ENCODE peak calls at places on chromosomes 7 and 10, in eight cellular contexts. One of them, this sample, is unnamed.

GRCh38 chr7:128833148-128833938 is 3.1 kb downstream of the FLNC start:
- DNase-seq in NCI-H1092: peak; percentile 18
- DNase-seq in stimulated activated naive CD8-positive, alpha-beta T cell treated with anti-CD3 and anti-CD28 coated beads, Interleukin-15, Interleukin-2, amounts not matched to agents 100 U/mL and 50 U/mL, for 24 hours: no peak
- DNase-seq in dermis microvascular lymphatic vessel endothelial cell: peak; percentile 96
- DNase-seq in HFF-Myc: no peak
- DNase-seq in activated CD4-positive, alpha-beta T cell treated with anti-CD3 and anti-CD28 coated beads for 24 hours: no peak
- DNase-seq in HL-60: no peak
- DNase-seq in stimulated activated naive B cell treated with anti-CD40 and anti-IgM and Interleukin-4, amounts not matched to agents 10 μg/mL and 1 μg/mL and 100 μg/mL, for 72 hours: no peak
- DNase-seq in this sample: peak; percentile 42

GRCh38 chr10:114401195-114401741 is 3.0 kb downstream of the AFAP1L2 start:
- DNase-seq in NCI-H1092: no peak
- DNase-seq in stimulated activated naive CD8-positive, alpha-beta T cell treated with anti-CD3 and anti-CD28 coated beads, Interleukin-15, Interleukin-2, amounts not matched to agents 100 U/mL and 50 U/mL, for 24 hours: no peak
- DNase-seq in dermis microvascular lymphatic vessel endothelial cell: peak; percentile 45
- DNase-seq in HFF-Myc: peak; percentile 56
- DNase-seq in activated CD4-positive, alpha-beta T cell treated with anti-CD3 and anti-CD28 coated beads for 24 hours: no peak
- DNase-seq in HL-60: no peak
- DNase-seq in stimulated activated naive B cell treated with anti-CD40 and anti-IgM and Interleukin-4, amounts not matched to agents 10 μg/mL and 1 μg/mL and 100 μg/mL, for 72 hours: no peak
- DNase-seq in this sample: peak; percentile 73

GRCh38 chr10:95464280-95464679 is 96.9 kb downstream of the SORBS1 start:
- DNase-seq in NCI-H1092: no peak
- DNase-seq in stimulated activated naive CD8-positive, alpha-beta T cell treated with anti-CD3 and anti-CD28 coated beads, Interleukin-15, Interleukin-2, amounts not matched to agents 100 U/mL and 50 U/mL, for 24 hours: no peak
- DNase-seq in dermis microvascular lymphatic vessel endothelial cell: no peak
- DNase-seq in HFF-Myc: no peak
- DNase-seq in activated CD4-positive, alpha-beta T cell treated with anti-CD3 and anti-CD28 coated beads for 24 hours: no peak
- DNase-seq in HL-60: no peak
- DNase-seq in stimulated activated naive B cell treated with anti-CD40 and anti-IgM and Interleukin-4, amounts not matched to agents 10 μg/mL and 1 μg/mL and 100 μg/mL, for 72 hours: no peak
- DNase-seq in this sample: no peak

GRCh38 chr7:138616085-138616484 is 85.1 kb downstream of the SVOPL start:
- DNase-seq in NCI-H1092: no peak
- DNase-seq in stimulated activated naive CD8-positive, alpha-beta T cell treated with anti-CD3 and anti-CD28 coated beads, Interleukin-15, Interleukin-2, amounts not matched to agents 100 U/mL and 50 U/mL, for 24 hours: no peak
- DNase-seq in dermis microvascular lymphatic vessel endothelial cell: no peak
- DNase-seq in HFF-Myc: no peak
- DNase-seq in activated CD4-positive, alpha-beta T cell treated with anti-CD3 and anti-CD28 coated beads for 24 hours: no peak
- DNase-seq in HL-60: no peak
- DNase-seq in stimulated activated naive B cell treated with anti-CD40 and anti-IgM and Interleukin-4, amounts not matched to agents 10 μg/mL and 1 μg/mL and 100 μg/mL, for 72 hours: no peak
- DNase-seq in this sample: no peak

GRCh38 chr10:28269842-28270456 is 32.9 kb downstream of the MPP7 start:
- DNase-seq in NCI-H1092: no peak
- DNase-seq in stimulated activated naive CD8-positive, alpha-beta T cell treated with anti-CD3 and anti-CD28 coated beads, Interleukin-15, Interleukin-2, amounts not matched to agents 100 U/mL and 50 U/mL, for 24 hours: no peak
- DNase-seq in dermis microvascular lymphatic vessel endothelial cell: no peak
- DNase-seq in HFF-Myc: no peak
- DNase-seq in activated CD4-positive, alpha-beta T cell treated with anti-CD3 and anti-CD28 coated beads for 24 hours: no peak
- DNase-seq in HL-60: no peak
- DNase-seq in stimulated activated naive B cell treated with anti-CD40 and anti-IgM and Interleukin-4, amounts not matched to agents 10 μg/mL and 1 μg/mL and 100 μg/mL, for 72 hours: no peak
- DNase-seq in this sample: no peak

GRCh38 chr10:46555366-46555712 is 1.1 kb downstream of the GPRIN2 start:
- DNase-seq in NCI-H1092: no peak
- DNase-seq in stimulated activated naive CD8-positive, alpha-beta T cell treated with anti-CD3 and anti-CD28 coated beads, Interleukin-15, Interleukin-2, amounts not matched to agents 100 U/mL and 50 U/mL, for 24 hours: no peak
- DNase-seq in dermis microvascular lymphatic vessel endothelial cell: no peak
- DNase-seq in HFF-Myc: no peak
- DNase-seq in activated CD4-positive, alpha-beta T cell treated with anti-CD3 and anti-CD28 coated beads for 24 hours: no peak
- DNase-seq in HL-60: no peak
- DNase-seq in stimulated activated naive B cell treated with anti-CD40 and anti-IgM and Interleukin-4, amounts not matched to agents 10 μg/mL and 1 μg/mL and 100 μg/mL, for 72 hours: no peak
- DNase-seq in this sample: no peak

GRCh38 chr7:39304683-39305405 is 261.4 kb upstream of the YAE1 start:
- DNase-seq in NCI-H1092: no peak
- DNase-seq in stimulated activated naive CD8-positive, alpha-beta T cell treated with anti-CD3 and anti-CD28 coated beads, Interleukin-15, Interleukin-2, amounts not matched to agents 100 U/mL and 50 U/mL, for 24 hours: no peak
- DNase-seq in dermis microvascular lymphatic vessel endothelial cell: no peak
- DNase-seq in HFF-Myc: no peak
- DNase-seq in activated CD4-positive, alpha-beta T cell treated with anti-CD3 and anti-CD28 coated beads for 24 hours: no peak
- DNase-seq in HL-60: no peak
- DNase-seq in stimulated activated naive B cell treated with anti-CD40 and anti-IgM and Interleukin-4, amounts not matched to agents 10 μg/mL and 1 μg/mL and 100 μg/mL, for 72 hours: no peak
- DNase-seq in this sample: peak; percentile 25

GRCh38 chr10:120734476-120735078 is 116.6 kb upstream of the WDR11 start:
- DNase-seq in NCI-H1092: no peak
- DNase-seq in stimulated activated naive CD8-positive, alpha-beta T cell treated with anti-CD3 and anti-CD28 coated beads, Interleukin-15, Interleukin-2, amounts not matched to agents 100 U/mL and 50 U/mL, for 24 hours: no peak
- DNase-seq in dermis microvascular lymphatic vessel endothelial cell: no peak
- DNase-seq in HFF-Myc: no peak
- DNase-seq in activated CD4-positive, alpha-beta T cell treated with anti-CD3 and anti-CD28 coated beads for 24 hours: no peak
- DNase-seq in HL-60: no peak
- DNase-seq in stimulated activated naive B cell treated with anti-CD40 and anti-IgM and Interleukin-4, amounts not matched to agents 10 μg/mL and 1 μg/mL and 100 μg/mL, for 72 hours: no peak
- DNase-seq in this sample: no peak